ENCODE peak calls at places on chromosomes 6 and 20, in five cellular contexts. Z is body of pancreas, P is GM06990, J is ascending aorta, C is HFF-Myc. O is an unnamed sample.

GRCh38 chr6:105882833-105883232 is 203.3 kb upstream of the PRDM1 start:
- DNase-seq in Z (no peak), P (no peak), J (no peak), C (no peak), O (no peak)

GRCh38 chr6:146893690-146894089 is 294.9 kb downstream of the ADGB start:
- DNase-seq in Z (no peak), P (no peak), J (no peak), C (no peak), O (no peak)

GRCh38 chr6:27251672-27252251 is 4.3 kb downstream of the PRSS16 start:
- DNase-seq in Z (peak), P (peak), J (peak), C (no peak), O (peak)

GRCh38 chr6:66403965-66404364 is 696.9 kb upstream of the EYS start:
- DNase-seq in Z (no peak), P (no peak), J (no peak), C (no peak), O (no peak)

GRCh38 chr6:152746172-152746553 is 4.4 kb upstream of the VIP start:
- DNase-seq in Z (no peak), P (no peak), J (no peak), C (no peak), O (peak)

GRCh38 chr6:140486468-140487361 is 1112.3 kb upstream of the CITED2 start:
- DNase-seq in Z (no peak), P (no peak), J (no peak), C (no peak), O (peak)

GRCh38 chr6:36827261-36828079 is 11.8 kb downstream of the CPNE5 start:
- DNase-seq in Z (no peak), P (no peak), J (no peak), C (peak), O (peak)

GRCh38 chr6:37615564-37616340 is 81.9 kb downstream of the MDGA1 start:
- DNase-seq in Z (no peak), P (no peak), J (no peak), C (no peak), O (peak)

GRCh38 chr6:11179088-11179977 is 53.1 kb downstream of the NEDD9 start:
- DNase-seq in Z (no peak), P (no peak), J (no peak), C (no peak), O (no peak)

GRCh38 chr6:138206862-138207261 is 11.4 kb downstream of the PBOV1 start:
- DNase-seq in Z (no peak), P (no peak), J (no peak), C (no peak), O (no peak)

GRCh38 chr20:32600681-32601237 is 15.6 kb upstream of the NOL4L start:
- DNase-seq in Z (no peak), P (no peak), J (no peak), C (no peak), O (no peak)

GRCh38 chr20:44594730-44595129 is 12.4 kb downstream of the PKIG start:
- DNase-seq in Z (no peak), P (no peak), J (no peak), C (peak), O (peak)

GRCh38 chr6:44176935-44177509 is 18.4 kb downstream of the CAPN11 start:
- DNase-seq in Z (no peak), P (peak), J (no peak), C (no peak), O (no peak)

GRCh38 chr6:128204621-128205020 is 303.8 kb upstream of the THEMIS start:
- DNase-seq in Z (no peak), P (no peak), J (no peak), C (no peak), O (peak)

GRCh38 chr20:14919473-14920157 is 582.2 kb upstream of the FLRT3 start:
- DNase-seq in Z (peak), P (no peak), J (no peak), C (peak), O (no peak)

GRCh38 chr6:158357570-158358216 is 45.4 kb downstream of the TULP4 start:
- DNase-seq in Z (no peak), P (no peak), J (no peak), C (no peak), O (no peak)

GRCh38 chr6:2558098-2558770 is 192.5 kb downstream of the MYLK4 start:
- DNase-seq in Z (no peak), P (no peak), J (no peak), C (no peak), O (no peak)

GRCh38 chr20:44695295-44696230 is 19.6 kb upstream of the CCN5 start:
- DNase-seq in Z (no peak), P (no peak), J (no peak), C (no peak), O (peak)

GRCh38 chr6:101290346-101290745 is 103.2 kb upstream of the GRIK2 start:
- DNase-seq in Z (no peak), P (no peak), J (no peak), C (peak), O (peak)

GRCh38 chr6:41545703-41546474 is at the start of gene FOXP4:
- DNase-seq in Z (peak), P (peak), J (peak), C (peak), O (peak)

GRCh38 chr20:64219202-64219601 is 36.3 kb upstream of the PCMTD2 start:
- DNase-seq in Z (no peak), P (no peak), J (no peak), C (no peak), O (no peak)

GRCh38 chr6:28747631-28748157 is 176.1 kb downstream of the TRIM27 start:
- DNase-seq in Z (no peak), P (peak), J (no peak), C (peak), O (peak)

GRCh38 chr6:115796061-115796460 is 264.6 kb downstream of the FRK start:
- DNase-seq in Z (no peak), P (no peak), J (no peak), C (no peak), O (peak)

GRCh38 chr20:50572922-50573777 is 63.0 kb downstream of the PTPN1 start:
- DNase-seq in Z (no peak), P (no peak), J (peak), C (no peak), O (peak)

GRCh38 chr20:45630366-45630765 is 718 bp downstream of the WFDC9 start:
- DNase-seq in Z (no peak), P (no peak), J (no peak), C (no peak), O (no peak)

GRCh38 chr6:157675859-157676640 is 147.0 kb upstream of the SNX9 start:
- DNase-seq in Z (no peak), P (no peak), J (no peak), C (no peak), O (no peak)

GRCh38 chr20:36792422-36792821 is 18.9 kb upstream of the DSN1 start:
- DNase-seq in Z (no peak), P (no peak), J (peak), C (no peak), O (peak)
- TF ChIP-seq CTCF in Z (peak), P (peak), J (no peak), C (peak), O (peak)

GRCh38 chr6:112502348-112503130 is 155.4 kb downstream of the RFPL4B start:
- DNase-seq in Z (no peak), P (no peak), J (no peak), C (no peak), O (peak)
- H3K4me3 ChIP-seq in Z (no peak), P (no peak), J (no peak), C (no peak), O (no peak)

DNA sequence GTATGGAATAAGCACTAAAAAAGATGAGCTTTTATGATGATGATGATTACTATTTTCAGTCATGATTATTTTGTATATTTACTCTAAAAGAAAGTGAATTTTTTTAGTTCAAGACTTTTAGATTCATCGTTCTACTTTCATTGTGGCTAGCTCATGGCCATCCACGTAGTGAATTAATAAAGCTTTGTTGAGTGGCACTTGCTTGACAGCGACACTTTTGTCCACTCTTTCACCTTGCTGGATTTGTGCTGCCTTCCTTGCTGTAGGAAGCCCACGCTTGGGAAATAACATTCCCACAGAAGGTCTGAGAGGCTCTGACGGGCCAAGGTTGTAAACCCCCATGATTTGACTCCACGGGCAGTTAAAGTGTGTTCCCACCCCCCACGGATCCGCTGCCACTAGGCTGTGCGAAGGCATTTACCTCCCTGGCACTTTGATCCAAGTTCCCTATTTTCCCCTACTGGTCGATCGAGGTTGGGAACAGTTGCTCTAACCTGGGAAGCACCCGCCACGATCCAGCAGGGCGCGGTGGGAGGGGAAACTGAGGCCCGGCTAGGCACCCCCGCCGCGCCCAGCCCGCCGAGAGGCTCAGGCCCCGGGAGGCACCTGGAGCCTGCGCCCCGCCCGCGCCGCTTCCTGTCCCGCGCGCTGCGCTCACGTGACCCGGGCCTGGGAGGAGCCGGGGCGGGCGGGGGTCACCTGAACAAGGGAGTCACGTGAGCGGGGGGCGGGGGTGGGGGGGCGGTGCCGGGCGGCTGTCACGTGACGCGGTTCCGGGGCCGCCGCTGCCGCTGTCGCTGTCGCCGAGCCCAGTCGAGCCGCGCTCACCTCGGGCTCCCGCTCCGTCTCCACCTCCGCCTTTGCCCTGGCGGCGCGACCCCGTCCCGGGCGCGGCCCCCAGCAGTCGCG is at the start of gene IGF2R:
- DNase-seq in Z (peak), P (peak), J (peak), C (no peak), O (peak)
- TF ChIP-seq CTCF in Z (peak), P (no peak), J (no peak), C (no peak), O (peak)

GRCh38 chr6:45895569-45895968 is 120.1 kb downstream of the CLIC5 start:
- DNase-seq in Z (no peak), P (no peak), J (no peak), C (no peak), O (no peak)
- H3K4me3 ChIP-seq in Z (no peak), P (no peak), J (no peak), C (no peak), O (no peak)

GRCh38 chr6:33631971-33632585 is 11.0 kb downstream of the ITPR3 start:
- DNase-seq in Z (no peak), P (no peak), J (no peak), C (no peak), O (no peak)
- TF ChIP-seq CTCF in Z (no peak), P (no peak), J (no peak), C (no peak), O (no peak)

DNA sequence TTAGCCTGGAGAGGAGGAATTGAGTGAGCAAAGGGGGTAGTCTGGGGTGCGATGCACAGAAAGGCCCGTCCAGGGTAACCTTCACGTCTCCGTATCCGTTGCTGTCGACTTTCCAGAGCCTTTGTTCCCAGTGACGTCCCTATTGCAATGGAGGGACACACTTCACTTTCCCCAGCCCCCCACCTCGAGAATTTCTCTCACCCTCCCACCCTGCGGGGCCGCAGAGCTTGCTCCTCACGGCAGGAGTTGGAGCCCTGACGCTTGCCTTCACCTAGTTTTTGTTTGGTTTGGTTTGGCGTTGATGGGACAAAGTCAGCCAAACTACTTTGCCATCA is 633 bp upstream of the MOXD1 start:
- DNase-seq in Z (no peak), P (no peak), J (no peak), C (no peak), O (no peak)
- H3K4me3 ChIP-seq in Z (no peak), P (peak), J (peak), C (peak), O (peak)

DNA sequence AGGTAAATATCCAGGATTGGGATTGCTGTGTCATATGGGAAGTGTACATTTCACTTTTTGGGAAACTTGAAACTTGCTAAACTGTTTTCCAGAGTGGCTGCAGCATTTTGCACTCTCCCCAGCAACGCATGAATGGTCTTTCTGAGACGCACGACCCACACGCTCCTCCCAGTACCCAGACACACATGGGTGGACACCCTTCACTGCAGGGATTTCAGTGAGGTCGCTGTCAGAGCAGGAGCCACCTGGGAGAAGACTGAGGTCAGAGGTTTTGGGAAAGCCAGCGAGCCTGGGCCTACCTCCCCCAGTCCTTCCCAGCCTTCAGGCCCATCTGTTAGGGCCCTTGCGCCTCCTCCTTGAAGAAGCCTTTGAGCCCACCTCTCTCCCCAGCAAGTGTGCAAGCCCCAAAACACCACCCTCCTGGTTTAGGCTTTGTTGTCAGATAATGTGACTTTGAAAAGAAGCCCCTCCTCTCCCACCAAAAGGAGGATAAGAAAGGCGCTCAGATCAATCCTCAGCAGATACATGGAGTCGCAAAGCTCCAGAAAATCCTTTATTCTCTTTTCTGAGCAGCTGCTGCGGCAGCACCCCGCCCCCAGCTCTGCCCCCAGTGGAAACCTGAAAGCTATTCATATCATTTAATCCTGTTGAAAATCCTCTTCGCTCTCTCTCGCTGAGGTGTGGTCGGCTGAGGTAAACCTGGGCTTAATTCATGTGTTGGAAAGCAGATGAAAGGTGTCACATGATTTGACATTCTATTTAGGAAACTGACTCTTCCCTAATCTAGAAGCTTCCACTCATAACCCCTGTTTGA is 12.8 kb upstream of the JAG1 start:
- DNase-seq in Z (no peak), P (no peak), J (no peak), C (no peak), O (no peak)
- TF ChIP-seq CTCF in Z (no peak), P (no peak), J (no peak), C (no peak), O (no peak)